ENCODE peak calls at places on chromosome 15, in seven cellular contexts. B, G, C, O, M, K and W are unnamed samples. For H3K4me1, the result is how much of the 10 kb centered on the place peaks cover.

GRCh38 chr15:71515375-71516186 is 294.8 kb upstream of the NR2E3 start:
- DNase-seq in B (no peak), G (peak), C (no peak), O (peak), M (no peak), K (no peak), W (peak)

GRCh38 chr15:33194237-33194636 is 277 bp downstream of the FMN1 start:
- DNase-seq in B (no peak), G (no peak), C (no peak), O (no peak), M (no peak), K (no peak), W (no peak)

GRCh38 chr15:69526086-69526485 is 73.5 kb downstream of the RPLP1 start:
- DNase-seq in B (peak), G (no peak), C (no peak), O (no peak), M (no peak), K (no peak), W (no peak)

GRCh38 chr15:24823473-24823872 is 131.3 kb upstream of the SNRPN start:
- DNase-seq in B (no peak), G (no peak), C (no peak), O (no peak), M (peak), K (no peak), W (no peak)

GRCh38 chr15:33910741-33911140 is 57.6 kb upstream of the CHRM5 start:
- DNase-seq in B (no peak), G (no peak), C (no peak), O (no peak), M (no peak), K (no peak), W (no peak)

GRCh38 chr15:81181220-81181619 is 15.5 kb upstream of the IL16 start:
- DNase-seq in B (peak), G (no peak), C (no peak), O (no peak), M (no peak), K (no peak), W (no peak)

GRCh38 chr15:58551764-58552504 is 120.1 kb downstream of the LIPC start:
- DNase-seq in B (no peak), G (peak), C (no peak), O (peak), M (no peak), K (peak), W (peak)

GRCh38 chr15:62672268-62672667 is 370.3 kb upstream of the TPM1 start:
- DNase-seq in B (no peak), G (no peak), C (no peak), O (no peak), M (no peak), K (no peak), W (peak)

GRCh38 chr15:32652178-32652577 is 10.7 kb downstream of the SCG5 start:
- DNase-seq in B (no peak), G (no peak), C (no peak), O (no peak), M (no peak), K (no peak), W (no peak)

GRCh38 chr15:70526221-70526973 is 237.0 kb downstream of the UACA start:
- DNase-seq in B (peak), G (peak), C (peak), O (peak), M (no peak), K (no peak), W (no peak)

GRCh38 chr15:66489179-66489791 is 8.3 kb downstream of the SNAPC5 start:
- DNase-seq in B (no peak), G (no peak), C (no peak), O (no peak), M (no peak), K (no peak), W (no peak)

GRCh38 chr15:43792761-43793493 is 807 bp downstream of the SERF2 start:
- DNase-seq in B (no peak), G (no peak), C (no peak), O (peak), M (peak), K (no peak), W (no peak)

GRCh38 chr15:94270570-94270969 is 39.2 kb downstream of the MCTP2 start:
- DNase-seq in B (no peak), G (no peak), C (no peak), O (no peak), M (no peak), K (no peak), W (no peak)

GRCh38 chr15:62782100-62782791 is 260.3 kb upstream of the TPM1 start:
- DNase-seq in B (no peak), G (peak), C (peak), O (peak), M (peak), K (peak), W (peak)

GRCh38 chr15:81072551-81072950 is 61.5 kb upstream of the CFAP161 start:
- DNase-seq in B (no peak), G (no peak), C (no peak), O (no peak), M (no peak), K (no peak), W (no peak)

GRCh38 chr15:67148196-67148701 is 82.8 kb downstream of the SMAD3 start:
- DNase-seq in B (no peak), G (peak), C (no peak), O (no peak), M (no peak), K (no peak), W (no peak)

GRCh38 chr15:55515991-55516776 is 8.2 kb upstream of the DNAAF4 start:
- DNase-seq in B (no peak), G (no peak), C (no peak), O (no peak), M (no peak), K (no peak), W (no peak)

GRCh38 chr15:77464129-77464865 is 43.6 kb downstream of the HMG20A start:
- DNase-seq in B (no peak), G (no peak), C (no peak), O (no peak), M (no peak), K (no peak), W (no peak)

GRCh38 chr15:33055962-33056361 is 138.6 kb downstream of the FMN1 start:
- DNase-seq in B (no peak), G (no peak), C (no peak), O (no peak), M (no peak), K (no peak), W (no peak)

GRCh38 chr15:23866832-23867231 is 179.7 kb upstream of the NDN start:
- DNase-seq in B (no peak), G (no peak), C (no peak), O (no peak), M (no peak), K (no peak), W (no peak)

GRCh38 chr15:60179786-60180391 is 175.8 kb downstream of the FOXB1 start:
- DNase-seq in B (no peak), G (peak), C (no peak), O (peak), M (no peak), K (no peak), W (no peak)

GRCh38 chr15:28913171-28913765 is 27.5 kb downstream of the APBA2 start:
- DNase-seq in B (peak), G (no peak), C (no peak), O (no peak), M (no peak), K (no peak), W (no peak)

GRCh38 chr15:52532427-52532826 is 3.7 kb upstream of the MYO5A start:
- DNase-seq in B (no peak), G (no peak), C (no peak), O (no peak), M (no peak), K (no peak), W (no peak)

GRCh38 chr15:36422631-36423030 is 156.8 kb upstream of the CDIN1 start:
- DNase-seq in B (no peak), G (no peak), C (no peak), O (no peak), M (no peak), K (no peak), W (no peak)

GRCh38 chr15:85646538-85647091 is 148.1 kb downstream of the KLHL25 start:
- DNase-seq in B (no peak), G (no peak), C (no peak), O (no peak), M (no peak), K (no peak), W (no peak)

GRCh38 chr15:96322401-96323249 is 7.9 kb upstream of the NR2F2 start:
- DNase-seq in B (no peak), G (no peak), C (peak), O (no peak), M (peak), K (no peak), W (peak)

GRCh38 chr15:90059208-90059985 is 42.9 kb downstream of the IDH2 start:
- DNase-seq in B (no peak), G (no peak), C (peak), O (peak), M (peak), K (peak), W (no peak)
- H3K4me1 ChIP-seq in B (half or more), G (under half), C (under half), O (under half), M (half or more), K (half or more), W (under half)

GRCh38 chr15:74240897-74241614 is 4.9 kb downstream of the CCDC33 start:
- DNase-seq in B (no peak), G (no peak), C (no peak), O (no peak), M (no peak), K (no peak), W (no peak)
- H3K27ac ChIP-seq in B (no peak), G (no peak), C (no peak), O (no peak), M (peak), K (peak), W (no peak)

DNA sequence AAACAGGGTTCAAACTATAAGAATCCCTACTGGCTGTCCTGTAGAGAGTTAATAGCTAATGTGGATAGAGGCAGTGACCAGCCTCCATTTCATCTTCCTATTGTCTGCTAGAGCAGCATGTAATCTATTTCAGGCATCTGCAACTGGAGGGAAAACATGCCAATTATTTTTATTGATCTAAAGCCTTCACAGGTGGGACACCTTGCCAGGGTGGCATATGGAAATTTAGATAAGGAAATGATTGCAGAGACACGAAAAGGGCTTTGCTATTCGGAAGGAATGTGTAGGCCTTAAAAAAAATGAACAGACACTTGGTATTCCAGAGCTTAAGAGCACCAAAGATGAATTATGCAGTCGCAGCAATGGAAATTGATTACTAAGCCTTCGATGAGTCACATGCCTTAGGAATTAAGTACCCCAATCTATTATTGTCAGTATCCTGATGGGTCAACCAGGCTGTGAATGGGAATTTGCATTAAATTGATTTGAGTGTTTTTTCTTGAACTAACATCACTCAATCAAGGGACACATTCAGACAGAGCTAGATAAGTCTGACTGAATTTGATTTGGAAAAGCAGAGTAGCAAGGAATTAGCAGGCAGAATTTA is 454.7 kb downstream of the SQOR start:
- DNase-seq in B (no peak), G (no peak), C (no peak), O (no peak), M (no peak), K (no peak), W (no peak)
- TF ChIP-seq POLR2A in B (no peak), G (no peak), C (no peak), O (no peak), M (no peak), K (no peak), W (no peak)

GRCh38 chr15:74869726-74870407 is 3.3 kb downstream of the SCAMP2 start:
- DNase-seq in B (no peak), G (no peak), C (no peak), O (peak), M (peak), K (peak), W (peak)

GRCh38 chr15:74873036-74873755 is at the start of gene SCAMP2:
- DNase-seq in B (peak), G (peak), C (peak), O (peak), M (peak), K (peak), W (peak)

GRCh38 chr15:74869372-74869725 is 3.8 kb downstream of the SCAMP2 start:
- DNase-seq in B (no peak), G (no peak), C (no peak), O (no peak), M (no peak), K (no peak), W (no peak)

GRCh38 chr15:74872702-74873035 is 496 bp downstream of the SCAMP2 start:
- DNase-seq in B (no peak), G (no peak), C (no peak), O (no peak), M (no peak), K (no peak), W (no peak)

GRCh38 chr15:74870496-74871213 is 2.5 kb downstream of the SCAMP2 start:
- DNase-seq in B (no peak), G (no peak), C (no peak), O (no peak), M (no peak), K (no peak), W (no peak)
- H3K4me1 ChIP-seq in B (half or more), G (under half), C (half or more), O (half or more), M (half or more), K (half or more), W (under half)

GRCh38 chr15:75179773-75180140 is 21.9 kb upstream of the C15orf39 start:
- DNase-seq in B (no peak), G (no peak), C (no peak), O (no peak), M (no peak), K (no peak), W (no peak)

GRCh38 chr15:75176404-75176761 is 25.3 kb upstream of the C15orf39 start:
- DNase-seq in B (no peak), G (peak), C (no peak), O (no peak), M (no peak), K (peak), W (no peak)

GRCh38 chr15:75178938-75179772 is 22.5 kb upstream of the C15orf39 start:
- DNase-seq in B (no peak), G (no peak), C (no peak), O (no peak), M (no peak), K (no peak), W (no peak)

GRCh38 chr15:75178171-75178937 is 23.3 kb upstream of the C15orf39 start:
- DNase-seq in B (no peak), G (peak), C (no peak), O (peak), M (peak), K (peak), W (peak)

DNA sequence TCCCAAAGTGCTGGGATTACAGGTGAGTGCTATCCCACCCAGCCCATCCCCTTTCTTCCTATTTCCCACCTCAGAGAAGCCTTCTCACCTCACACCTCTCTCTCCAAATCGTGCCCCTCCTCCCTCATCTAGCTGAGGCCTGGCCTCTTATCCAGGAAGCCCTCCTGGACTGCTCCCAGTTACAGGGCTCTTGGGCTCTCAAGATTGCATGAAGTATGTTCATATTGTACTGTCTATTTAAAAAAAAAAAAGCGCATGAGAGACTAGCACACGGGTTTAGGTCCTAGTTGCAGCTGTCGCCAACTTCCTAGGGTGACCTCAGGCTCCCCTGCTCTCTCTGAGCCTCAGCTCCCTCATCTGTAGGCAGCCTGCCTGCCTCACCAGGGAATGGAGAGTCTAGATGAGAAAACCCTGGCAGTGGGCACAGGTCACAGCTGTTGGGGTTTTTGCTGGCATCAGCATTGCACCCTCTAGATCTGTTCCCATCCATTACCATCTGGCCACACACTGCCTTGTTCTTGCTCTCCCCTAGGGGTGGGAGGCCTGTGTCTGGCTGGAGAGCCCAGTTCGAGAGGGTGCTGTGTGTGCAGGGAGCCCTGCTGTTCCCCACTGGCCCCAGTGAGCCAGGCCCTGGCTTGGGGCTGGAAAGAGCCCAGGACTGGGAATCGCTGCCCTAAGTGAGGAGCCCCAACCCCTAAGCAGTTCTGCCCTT is 24.2 kb upstream of the C15orf39 start:
- DNase-seq in B (no peak), G (no peak), C (no peak), O (no peak), M (no peak), K (no peak), W (no peak)
- H3K27ac ChIP-seq in B (peak), G (no peak), C (peak), O (peak), M (peak), K (peak), W (peak)

GRCh38 chr15:82952156-82953081 is at the start of gene HOMER2:
- DNase-seq in B (no peak), G (peak), C (no peak), O (peak), M (peak), K (peak), W (no peak)
- TF ChIP-seq POLR2A in B (no peak), G (no peak), C (no peak), O (no peak), M (no peak), K (no peak), W (no peak)

DNA sequence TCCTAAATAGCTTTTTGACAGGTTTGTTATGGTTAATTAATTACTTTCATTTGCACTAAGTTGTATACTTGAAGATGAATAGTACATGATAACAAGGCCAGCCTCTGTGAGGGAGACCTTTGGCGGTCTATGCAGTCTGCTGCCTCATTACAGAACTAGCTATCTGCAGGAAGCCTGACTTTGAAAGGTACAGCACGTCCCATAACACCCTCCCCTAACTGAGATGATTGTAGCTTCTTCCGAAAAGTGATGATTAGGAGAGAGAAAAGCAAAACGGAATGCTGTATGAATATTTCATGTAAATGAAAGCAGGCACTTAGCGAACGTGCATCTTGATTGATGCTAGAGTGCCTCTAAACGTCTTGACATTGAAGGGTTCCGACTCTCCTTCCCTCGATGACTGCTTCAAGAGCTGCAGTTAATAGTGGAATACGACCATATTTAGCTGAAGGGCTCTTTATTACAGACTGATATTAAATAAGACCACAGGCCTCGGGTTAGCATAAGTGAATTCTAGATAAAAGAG is 116.2 kb upstream of the TMCO5A start:
- DNase-seq in B (no peak), G (no peak), C (no peak), O (no peak), M (no peak), K (no peak), W (no peak)
- H3K4me1 ChIP-seq in B (under half), G (under half), C (under half), O (under half), M (under half), K (under half), W (under half)

GRCh38 chr15:99440551-99441426 is 125.0 kb upstream of the MEF2A start:
- DNase-seq in B (no peak), G (no peak), C (peak), O (no peak), M (peak), K (peak), W (peak)

GRCh38 chr15:99441427-99441766 is 124.4 kb upstream of the MEF2A start:
- DNase-seq in B (no peak), G (no peak), C (no peak), O (no peak), M (peak), K (no peak), W (no peak)

GRCh38 chr15:99442268-99442897 is 123.4 kb upstream of the MEF2A start:
- DNase-seq in B (no peak), G (peak), C (no peak), O (peak), M (peak), K (peak), W (peak)

GRCh38 chr15:99443056-99443756 is 122.6 kb upstream of the MEF2A start:
- DNase-seq in B (no peak), G (peak), C (peak), O (no peak), M (peak), K (peak), W (no peak)

DNA sequence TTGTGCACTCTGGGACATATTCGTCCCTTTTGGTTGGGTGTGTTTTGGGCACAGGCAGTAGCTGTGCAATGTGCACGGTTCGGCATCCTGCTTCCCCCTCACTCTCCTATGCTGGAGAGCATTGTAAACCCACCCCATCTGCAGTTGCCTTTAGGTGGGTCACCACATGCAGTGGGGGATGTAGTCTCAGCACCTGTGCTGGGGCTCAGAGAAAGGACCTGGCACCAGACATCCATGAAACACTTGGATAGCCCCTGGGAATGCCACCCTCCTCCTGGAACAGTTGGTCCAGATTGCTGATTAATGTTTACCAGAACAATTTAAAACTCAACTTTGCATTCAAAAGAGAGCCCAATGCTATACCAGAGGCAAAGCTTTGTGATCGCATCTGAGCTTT is 123.9 kb upstream of the MEF2A start:
- DNase-seq in B (no peak), G (no peak), C (no peak), O (no peak), M (peak), K (peak), W (no peak)
- H3K27ac ChIP-seq in B (peak), G (no peak), C (no peak), O (peak), M (peak), K (peak), W (peak)